ENCODE peak calls at places on chromosomes 5 and 9, in nine cellular contexts. X, E, I, Y, N, T, C, K and W are unnamed samples.

GRCh38 chr9:89674667-89675402 is 70.0 kb downstream of the GADD45G start:
- DNase-seq in I (no peak), N (no peak), X (peak), E (peak), T (no peak), Y (no peak), C (peak), K (no peak), W (no peak)

GRCh38 chr9:124291801-124292396 is 34.1 kb downstream of the NEK6 start:
- DNase-seq in E (no peak), N (no peak), I (peak), T (no peak), X (peak), K (no peak), Y (no peak), C (no peak), W (no peak)

GRCh38 chr5:180085837-180086236 is 14.3 kb upstream of the RNF130 start:
- DNase-seq in T (no peak), E (no peak), I (no peak), Y (no peak), K (no peak), C (peak), N (no peak), X (no peak), W (no peak)

GRCh38 chr9:136359774-136360718 is 3.5 kb downstream of the DNLZ start:
- DNase-seq in I (no peak), E (no peak), T (no peak), X (no peak), Y (no peak), C (no peak), N (no peak), K (no peak), W (no peak)

GRCh38 chr5:124512236-124512635 is 234.2 kb downstream of the ZNF608 start:
- DNase-seq in N (no peak), X (no peak), E (no peak), T (no peak), K (no peak), Y (peak), C (peak), I (no peak), W (no peak)

GRCh38 chr9:22817181-22817580 is 370.6 kb downstream of the DMRTA1 start:
- DNase-seq in I (no peak), T (peak), E (no peak), C (peak), N (no peak), X (no peak), K (no peak), Y (peak), W (no peak)

GRCh38 chr5:174943785-174944184 is 219.4 kb downstream of the MSX2 start:
- DNase-seq in K (no peak), C (no peak), Y (no peak), X (no peak), T (no peak), E (no peak), N (no peak), I (no peak), W (no peak)

GRCh38 chr5:74895906-74896305 is 29.7 kb upstream of the FAM169A start:
- DNase-seq in N (peak), K (no peak), X (peak), T (peak), I (no peak), C (peak), Y (peak), E (no peak), W (no peak)

GRCh38 chr9:116095403-116095802 is 58.2 kb upstream of the PAPPA start:
- DNase-seq in C (no peak), Y (no peak), I (no peak), E (no peak), K (no peak), N (no peak), X (no peak), T (no peak), W (no peak)

GRCh38 chr9:3419892-3420291 is 105.9 kb downstream of the RFX3 start:
- DNase-seq in E (no peak), K (no peak), T (no peak), Y (no peak), C (no peak), I (no peak), N (peak), X (no peak), W (no peak)

GRCh38 chr5:173858025-173858674 is 30.0 kb upstream of the CPEB4 start:
- DNase-seq in X (no peak), Y (no peak), C (no peak), E (no peak), T (no peak), N (no peak), I (no peak), K (no peak), W (no peak)

GRCh38 chr5:90657788-90658187 is 99.2 kb downstream of the ADGRV1 start:
- DNase-seq in X (no peak), E (no peak), N (no peak), T (no peak), I (no peak), C (no peak), K (no peak), Y (no peak), W (no peak)

GRCh38 chr5:173880306-173880985 is 7.7 kb upstream of the CPEB4 start:
- DNase-seq in X (no peak), N (no peak), E (no peak), K (no peak), C (peak), T (peak), Y (peak), I (no peak), W (no peak)

GRCh38 chr5:149895416-149896345 is 48.9 kb downstream of the PDE6A start:
- DNase-seq in N (no peak), X (no peak), C (peak), I (no peak), T (peak), E (no peak), Y (peak), K (no peak), W (no peak)

GRCh38 chr5:181092428-181092827 is 38.5 kb downstream of the OR2V1 start:
- DNase-seq in N (no peak), T (no peak), X (no peak), K (no peak), Y (no peak), C (no peak), I (no peak), E (no peak), W (no peak)
- H3K27ac ChIP-seq in N (no peak), T (no peak), X (no peak), K (no peak), Y (no peak), C (no peak), I (no peak), E (no peak), W (no peak)

DNA sequence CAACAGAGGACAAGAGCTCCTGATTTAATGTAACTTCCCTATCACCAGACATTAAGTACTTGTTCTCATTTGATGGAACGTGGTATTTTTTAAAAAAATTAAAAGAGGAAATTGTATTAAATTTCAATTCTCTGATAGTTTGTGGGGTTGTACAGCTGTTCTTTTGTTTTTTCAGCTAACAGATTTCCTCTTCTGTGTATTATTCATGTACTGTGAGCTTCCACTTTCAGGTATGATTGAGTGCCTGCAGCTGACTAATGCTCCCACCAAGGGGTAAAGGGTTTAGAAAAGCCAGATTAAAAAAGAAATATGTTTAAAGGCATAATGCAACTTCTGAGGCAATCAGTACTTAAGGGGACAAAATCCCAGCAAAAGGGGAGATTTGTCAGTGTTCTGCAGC is 117.7 kb upstream of the ACTBL2 start:
- DNase-seq in K (no peak), Y (peak), X (no peak), C (peak), I (no peak), E (no peak), N (no peak), T (no peak), W (no peak)
- H3K27ac ChIP-seq in K (no peak), Y (no peak), X (no peak), C (no peak), I (no peak), E (no peak), N (no peak), T (no peak), W (no peak)

GRCh38 chr9:34655394-34655793 is 3.4 kb downstream of the IL11RA start:
- DNase-seq in N (no peak), C (no peak), T (no peak), K (no peak), E (no peak), I (no peak), X (no peak), Y (no peak), W (no peak)
- H3K27ac ChIP-seq in N (no peak), C (no peak), T (no peak), K (no peak), E (no peak), I (no peak), X (peak), Y (no peak), W (no peak)

DNA sequence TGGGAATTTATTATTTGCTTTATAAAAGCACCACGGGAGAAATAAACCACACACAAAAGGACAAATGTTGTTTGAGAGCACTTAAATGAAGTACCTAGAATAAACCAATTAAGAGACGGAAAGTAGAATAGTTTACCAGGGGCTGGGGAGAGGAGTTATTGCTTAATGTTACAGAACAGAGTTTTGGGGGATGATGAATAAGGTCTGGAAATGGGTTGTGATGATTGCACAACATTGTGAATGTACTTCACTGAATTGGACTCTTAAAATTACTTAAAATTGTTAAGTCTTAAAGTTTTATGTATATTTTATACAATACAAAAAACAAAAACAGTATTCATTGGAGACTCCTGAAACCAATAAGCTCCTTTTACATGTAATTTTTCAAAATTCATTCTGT is 1.5 kb downstream of the ZBTB43 start:
- DNase-seq in X (no peak), C (peak), E (no peak), K (no peak), N (no peak), T (no peak), I (no peak), Y (peak), W (no peak)
- H3K27ac ChIP-seq in X (peak), C (peak), E (peak), K (peak), N (no peak), T (peak), I (peak), Y (no peak), W (peak)

DNA sequence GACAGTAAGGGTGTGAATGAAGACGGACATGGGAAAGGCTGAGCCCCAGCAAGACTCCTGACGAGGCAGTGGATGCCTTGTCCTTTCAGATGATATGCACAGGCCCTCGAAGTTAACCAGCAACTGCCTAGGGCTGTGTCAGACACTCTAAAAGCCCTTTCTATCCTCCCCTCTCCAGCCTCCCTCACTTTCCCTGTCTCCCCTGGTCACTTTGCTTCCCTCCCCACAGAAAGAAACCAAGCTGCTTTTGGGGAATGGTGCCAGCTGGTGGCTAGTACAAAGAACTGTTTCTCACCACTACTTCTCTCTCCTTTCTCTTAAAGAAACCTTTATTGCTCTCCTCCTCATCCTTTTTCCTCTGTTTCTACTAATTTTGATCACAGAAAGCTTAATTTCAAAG is 21.4 kb downstream of the LHFPL2 start:
- DNase-seq in X (no peak), C (peak), K (no peak), I (no peak), T (peak), Y (no peak), N (no peak), E (no peak), W (no peak)
- H3K27ac ChIP-seq in X (no peak), C (no peak), K (no peak), I (no peak), T (no peak), Y (no peak), N (no peak), E (no peak), W (no peak)

DNA sequence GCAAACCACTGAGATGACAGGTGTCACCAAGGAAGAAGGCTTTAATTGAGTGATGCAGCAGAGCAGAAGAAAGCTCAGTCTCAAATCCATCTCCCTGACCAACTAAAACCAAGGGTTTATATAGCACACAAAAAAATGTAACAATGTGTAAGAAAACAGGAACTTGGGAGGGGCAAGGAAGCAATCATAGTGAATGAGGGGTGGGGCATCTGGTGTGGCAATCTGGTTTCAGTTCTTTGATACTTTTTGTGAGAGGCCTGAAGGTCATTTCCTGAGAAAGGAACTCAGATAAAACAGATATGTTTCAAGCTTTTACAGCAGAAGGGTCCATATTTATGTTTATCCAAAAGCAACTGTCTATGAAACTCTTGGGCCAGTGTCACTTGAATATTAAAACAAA is 19.7 kb downstream of the CD180 start:
- DNase-seq in N (no peak), C (no peak), K (no peak), T (no peak), X (no peak), Y (no peak), I (no peak), E (no peak), W (no peak)
- H3K27ac ChIP-seq in N (no peak), C (no peak), K (no peak), T (no peak), X (no peak), Y (no peak), I (no peak), E (no peak), W (no peak)

DNA sequence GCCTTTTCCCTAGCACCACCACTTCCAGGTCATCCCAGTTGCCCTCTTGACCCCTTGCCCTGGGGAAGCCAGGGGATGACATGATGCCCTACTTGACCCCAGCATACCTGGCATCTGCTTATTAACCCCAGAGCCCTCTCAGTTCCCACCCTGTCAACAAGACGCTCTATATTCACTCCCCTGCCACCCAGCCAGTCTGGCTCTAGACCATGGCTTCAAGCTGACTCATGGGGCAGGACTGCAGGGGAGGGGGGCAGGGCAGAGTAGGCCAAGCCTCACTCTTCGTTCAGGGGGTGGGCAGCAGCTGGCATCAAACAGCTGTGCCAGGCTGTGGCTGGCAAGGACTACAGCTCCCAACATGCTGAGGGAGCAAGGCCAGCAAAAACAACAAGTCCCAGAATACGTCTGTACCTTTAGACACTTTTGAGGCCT is 5.3 kb downstream of the ATOSB start:
- DNase-seq in N (peak), X (no peak), I (no peak), E (no peak), C (peak), T (peak), Y (peak), K (no peak), W (no peak)
- H3K27ac ChIP-seq in N (peak), X (peak), I (peak), E (peak), C (peak), T (no peak), Y (peak), K (no peak), W (peak)